ENCODE peak calls at places on chromosomes 6 and 20, in eight cellular contexts. S, A, Z, J, W, G, H and M are unnamed samples.

GRCh38 chr6:17039266-17039665 is 62.6 kb upstream of the STMND1 start:
- DNase-seq in S (no peak), A (no peak), Z (no peak), J (no peak), W (no peak), G (no peak), H (no peak), M (no peak)

GRCh38 chr20:10366898-10367419 is 67.1 kb downstream of the MKKS start:
- DNase-seq in S (no peak), A (no peak), Z (no peak), J (no peak), W (no peak), G (no peak), H (no peak), M (no peak)

GRCh38 chr6:22966711-22967110 is 397.3 kb downstream of the HDGFL1 start:
- DNase-seq in S (no peak), A (no peak), Z (no peak), J (no peak), W (no peak), G (no peak), H (no peak), M (no peak)

GRCh38 chr6:19979059-19979458 is 141.9 kb downstream of the ID4 start:
- DNase-seq in S (no peak), A (no peak), Z (no peak), J (no peak), W (no peak), G (no peak), H (no peak), M (no peak)

GRCh38 chr6:139895205-139895793 is 520.9 kb upstream of the CITED2 start:
- DNase-seq in S (no peak), A (no peak), Z (no peak), J (no peak), W (no peak), G (no peak), H (no peak), M (no peak)

GRCh38 chr6:8941578-8941977 is 506.2 kb upstream of the SLC35B3 start:
- DNase-seq in S (no peak), A (no peak), Z (no peak), J (no peak), W (no peak), G (no peak), H (no peak), M (no peak)

GRCh38 chr6:16018626-16019025 is 110.3 kb upstream of the MYLIP start:
- DNase-seq in S (no peak), A (no peak), Z (no peak), J (no peak), W (no peak), G (no peak), H (no peak), M (no peak)

GRCh38 chr6:129606664-129607063 is 103.3 kb downstream of the ARHGAP18 start:
- DNase-seq in S (no peak), A (no peak), Z (peak; percentile 59), J (no peak), W (no peak), G (no peak), H (no peak), M (no peak)

GRCh38 chr6:35370124-35370741 is 27.9 kb downstream of the PPARD start:
- DNase-seq in S (peak; percentile 35), A (peak; percentile 28), Z (no peak), J (peak; percentile 65), W (peak; percentile 52), G (peak; percentile 50), H (peak; percentile 84), M (peak; percentile 19)

GRCh38 chr6:167094436-167094819 is 28.5 kb upstream of the CCR6 start:
- DNase-seq in S (no peak), A (no peak), Z (no peak), J (no peak), W (no peak), G (no peak), H (no peak), M (no peak)

GRCh38 chr6:18784794-18785193 is 397.6 kb downstream of the RNF144B start:
- DNase-seq in S (no peak), A (no peak), Z (no peak), J (no peak), W (no peak), G (no peak), H (no peak), M (no peak)

GRCh38 chr6:126064994-126065401 is 78.7 kb downstream of the TRMT11 start:
- DNase-seq in S (no peak), A (no peak), Z (no peak), J (no peak), W (peak; percentile 80), G (no peak), H (no peak), M (no peak)

GRCh38 chr20:38927902-38928578 is 1.8 kb downstream of the FAM83D start:
- DNase-seq in S (no peak), A (no peak), Z (no peak), J (no peak), W (no peak), G (peak; percentile 51), H (no peak), M (no peak)

GRCh38 chr6:73388433-73388799 is 6.2 kb upstream of the DDX43 start:
- DNase-seq in S (peak; percentile 17), A (no peak), Z (no peak), J (no peak), W (no peak), G (no peak), H (no peak), M (no peak)

GRCh38 chr6:75952132-75952531 is 120.3 kb downstream of the IMPG1 start:
- DNase-seq in S (no peak), A (no peak), Z (no peak), J (no peak), W (no peak), G (no peak), H (no peak), M (no peak)

GRCh38 chr6:117448732-117449131 is 23.0 kb upstream of the ROS1 start:
- DNase-seq in S (peak; percentile 31), A (no peak), Z (no peak), J (no peak), W (no peak), G (no peak), H (no peak), M (no peak)

GRCh38 chr20:50412069-50412468 is 98.1 kb upstream of the PTPN1 start:
- DNase-seq in S (no peak), A (no peak), Z (no peak), J (no peak), W (no peak), G (peak; percentile 54), H (no peak), M (no peak)

GRCh38 chr6:28125396-28125795 is 987 bp downstream of the ZSCAN16 start:
- DNase-seq in S (no peak), A (no peak), Z (no peak), J (no peak), W (no peak), G (no peak), H (no peak), M (no peak)

GRCh38 chr6:28124971-28125353 is 553 bp downstream of the ZSCAN16 start:
- DNase-seq in S (no peak), A (no peak), Z (no peak), J (no peak), W (no peak), G (no peak), H (no peak), M (no peak)

GRCh38 chr6:28124350-28124970 is at the start of gene ZSCAN16:
- DNase-seq in S (peak; percentile 67), A (peak; percentile 44), Z (no peak), J (peak; percentile 87), W (no peak), G (peak; percentile 90), H (peak; percentile 89), M (peak; percentile 71)
- TF ChIP-seq POLR2A in S (peak; percentile 41), A (no peak), Z (peak; percentile 87), J (peak; percentile 89), W (no peak), G (peak; percentile 53), H (no peak), M (no peak)

DNA sequence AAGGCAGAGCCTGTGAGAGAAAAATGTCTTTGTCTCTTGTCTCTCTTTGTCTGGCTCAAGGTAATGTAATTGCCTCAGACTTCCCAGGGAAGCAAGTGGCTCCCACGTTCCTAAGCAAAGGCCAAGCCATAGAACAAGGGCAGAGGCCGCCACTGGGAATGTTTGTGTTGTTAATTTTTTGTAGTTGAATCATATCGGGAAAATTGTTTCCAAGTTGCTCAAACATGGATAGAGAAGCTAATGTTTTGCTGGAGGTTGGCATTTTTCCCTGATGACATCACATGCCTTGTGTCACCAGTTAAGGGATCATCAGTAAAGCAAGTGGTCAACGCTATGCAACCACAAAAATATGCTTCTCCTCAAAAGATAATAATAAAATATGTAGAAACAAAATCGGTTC is 211.5 kb upstream of the FOXA2 start:
- DNase-seq in S (peak; percentile 79), A (peak; percentile 33), Z (no peak), J (peak; percentile 80), W (no peak), G (peak; percentile 33), H (peak; percentile 89), M (peak; percentile 82)
- TF ChIP-seq EP300 in S (peak; percentile 96), A (peak; percentile 37), Z (no peak), J (no peak), W (no peak), G (no peak), H (no peak), M (no peak)

DNA sequence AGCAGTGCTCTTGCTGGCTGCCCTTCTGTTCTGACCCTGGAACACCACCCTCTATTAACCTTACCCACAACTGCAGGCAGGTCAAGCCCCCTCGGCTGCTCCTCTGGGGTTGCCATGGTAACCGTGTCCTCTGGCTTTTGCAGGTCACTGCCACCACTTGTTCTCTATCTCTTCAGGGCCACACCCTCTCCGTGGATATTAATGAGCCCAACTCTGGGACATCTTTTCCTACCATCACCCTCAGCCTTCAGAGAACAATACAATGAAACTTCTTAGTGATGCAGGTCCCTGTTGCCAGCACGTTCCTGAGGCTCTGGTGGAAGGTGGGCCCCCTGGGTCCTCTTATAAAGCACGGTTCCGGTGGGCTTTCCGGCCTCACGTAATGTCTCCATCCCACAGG is 30.8 kb upstream of the MICB start:
- DNase-seq in S (no peak), A (no peak), Z (no peak), J (no peak), W (no peak), G (no peak), H (no peak), M (no peak)
- H3K4me1 ChIP-seq in S (peaks cover 6% of the 10 kb centered on the region), A (peaks cover 12% of the 10 kb centered on the region), Z (peaks cover 11% of the 10 kb centered on the region), J (peaks cover 15% of the 10 kb centered on the region), W (peaks cover 6% of the 10 kb centered on the region), G (peaks cover 21% of the 10 kb centered on the region), H (no peaks in the 10 kb centered on the region), M (no peaks in the 10 kb centered on the region)

DNA sequence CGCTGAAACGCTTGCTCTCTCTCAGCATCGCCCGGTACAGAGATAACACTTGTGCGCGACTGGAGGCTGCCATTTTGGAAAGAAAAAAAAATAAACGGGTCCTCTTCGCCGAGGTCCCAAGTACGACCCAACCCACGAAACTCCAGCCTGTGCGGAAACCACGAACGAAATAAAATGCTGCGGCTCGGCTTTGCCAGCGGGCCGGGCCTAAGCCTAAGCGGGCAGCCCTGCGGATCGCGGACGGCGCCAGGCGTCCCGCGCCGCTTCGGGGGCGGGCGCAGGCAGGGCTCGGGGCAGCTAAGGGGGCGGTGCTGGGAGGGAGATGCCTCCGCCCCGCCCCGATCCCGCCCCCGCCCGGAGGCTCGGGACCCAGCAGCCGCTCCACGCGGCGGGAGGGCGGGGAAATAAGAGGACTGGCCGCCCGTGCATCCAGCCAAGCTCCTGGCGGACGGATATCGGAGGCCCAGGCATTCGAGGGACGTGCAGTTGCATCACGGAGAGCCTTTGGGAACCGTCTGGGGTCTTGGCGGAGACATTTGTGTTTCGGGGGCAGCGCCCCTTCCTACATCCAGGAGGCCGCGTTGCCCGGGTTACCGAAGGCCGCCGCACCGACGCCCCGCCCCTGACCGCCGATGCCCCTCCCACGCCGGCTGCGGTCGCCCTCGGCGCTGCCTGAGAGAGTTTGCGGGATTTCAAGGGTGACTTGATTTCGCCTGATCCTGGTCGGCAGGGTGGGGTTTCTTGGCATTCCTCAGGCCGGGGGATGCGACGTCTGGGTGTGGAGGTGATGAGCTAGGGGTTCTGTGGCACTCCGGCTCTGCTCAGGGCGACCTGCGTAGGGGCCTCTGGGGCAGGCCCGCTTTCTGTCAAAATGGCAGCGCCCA is at the start of the genes FARS2 and LYRM4:
- DNase-seq in S (peak; percentile 50), A (peak; percentile 81), Z (no peak), J (peak; percentile 79), W (peak; percentile 97), G (peak; percentile 91), H (peak; percentile 92), M (peak; percentile 84)
- TF ChIP-seq POLR2A in S (peak; percentile 32), A (no peak), Z (peak; percentile 64), J (peak; percentile 63), W (peak; percentile 71), G (no peak), H (peak; percentile 13), M (no peak)